ENCODE peak calls at places on chromosome 12, in ten cellular contexts. T is activated CD4-positive, alpha-beta T cell treated with anti-CD3 and anti-CD28 coated beads, Interleukin-2, amount 50 U/mL, for 1 hour; P is stromal cell of bone marrow; Y is NCI-H774; J is foreskin fibroblast; E is HTR-8/SVneo; G is stimulated activated CD8-positive, alpha-beta memory T cell treated with anti-CD3 and anti-CD28 coated beads, Interleukin-2, amount 100 ng/mL, for 1 hour; D is CD8-positive, alpha-beta memory T cell; A is natural killer cell; H is DMS153. X is an unnamed sample.

GRCh38 chr12:103441437-103442186 is 54.2 kb downstream of the C12orf42 start:
- DNase-seq in E (no peak), A (no peak), J (no peak), D (peak), H (no peak), P (no peak), G (no peak), T (peak), Y (no peak), X (no peak)

GRCh38 chr12:13566286-13566685 is 369.8 kb downstream of the EMP1 start:
- DNase-seq in J (no peak), D (no peak), A (no peak), T (no peak), P (no peak), G (no peak), Y (no peak), H (no peak), E (no peak), X (no peak)

GRCh38 chr12:40405419-40405818 is 180.6 kb downstream of the LRRK2 start:
- DNase-seq in D (no peak), Y (no peak), T (no peak), H (no peak), P (no peak), A (no peak), G (no peak), J (no peak), E (no peak), X (no peak)

GRCh38 chr12:63927511-63927910 is 83.0 kb downstream of the SRGAP1 start:
- DNase-seq in H (no peak), P (no peak), E (no peak), J (no peak), A (no peak), G (no peak), T (no peak), D (no peak), Y (no peak), X (no peak)

GRCh38 chr12:49903700-49904423 is at the start of gene FAIM2:
- DNase-seq in P (peak), E (no peak), J (peak), H (peak), Y (no peak), A (peak), G (peak), D (peak), T (peak), X (no peak)

GRCh38 chr12:131097247-131098177 is 143.8 kb downstream of the ADGRD1 start:
- DNase-seq in Y (no peak), G (no peak), D (no peak), A (no peak), H (no peak), P (no peak), T (no peak), E (no peak), J (no peak), X (no peak)

GRCh38 chr12:7650091-7650490 is 15.6 kb downstream of the APOBEC1 start:
- DNase-seq in A (no peak), P (no peak), J (no peak), Y (no peak), H (no peak), G (no peak), E (no peak), D (no peak), T (no peak), X (no peak)

GRCh38 chr12:105736498-105736897 is 402.3 kb downstream of the NUAK1 start:
- DNase-seq in D (no peak), G (no peak), H (no peak), E (no peak), P (no peak), J (no peak), T (no peak), A (no peak), Y (no peak), X (no peak)

GRCh38 chr12:49019435-49020317 is 1.1 kb upstream of the PRKAG1 start:
- DNase-seq in J (peak), A (peak), H (no peak), E (peak), Y (no peak), D (peak), G (no peak), T (peak), P (no peak), X (no peak)

GRCh38 chr12:123938679-123939480 is 33.8 kb downstream of the CCDC92 start:
- DNase-seq in H (no peak), G (no peak), Y (no peak), D (no peak), P (no peak), A (no peak), E (no peak), J (no peak), T (no peak), X (no peak)

GRCh38 chr12:57156701-57157403 is 9.4 kb upstream of the LRP1-AS start:
- DNase-seq in E (no peak), A (no peak), D (no peak), Y (no peak), G (no peak), J (no peak), P (no peak), T (no peak), H (no peak), X (no peak)

GRCh38 chr12:3670083-3670620 is 82.8 kb downstream of the CRACR2A start:
- DNase-seq in G (no peak), T (no peak), H (no peak), D (no peak), A (no peak), P (no peak), E (no peak), Y (no peak), J (no peak), X (no peak)

X was measured in NCI-H2107.